ENCODE peak calls at places on chromosome 1, in five cellular contexts. Y, U, E, J and R are unnamed samples.

GRCh38 chr1:1197551-1198422 is 8.6 kb downstream of the TNFRSF18 start:
- DNase-seq in J (no peak), U (no peak), E (no peak), Y (peak; percentile 8), R (no peak)

GRCh38 chr1:177912991-177913390 is 56.9 kb downstream of the SEC16B start:
- DNase-seq in J (peak; percentile 75), E (no peak), Y (peak; percentile 17), U (no peak), R (no peak)

GRCh38 chr1:181812211-181812610 is 249.3 kb downstream of the ZNF648 start:
- DNase-seq in E (peak; percentile 30), J (no peak), U (no peak), Y (no peak), R (no peak)

GRCh38 chr1:1332774-1333480 is 1.8 kb downstream of the TAS1R3 start:
- DNase-seq in E (no peak), U (no peak), Y (no peak), J (no peak), R (no peak)

GRCh38 chr1:67700692-67701410 is 15.8 kb downstream of the GADD45A start:
- DNase-seq in J (no peak), U (no peak), E (peak; percentile 26), Y (peak; percentile 81), R (no peak)

GRCh38 chr1:46221749-46222148 is 18.6 kb downstream of the LURAP1 start:
- DNase-seq in U (no peak), J (no peak), Y (peak; percentile 75), E (peak; percentile 63), R (no peak)

GRCh38 chr1:225612265-225612664 is 40.7 kb downstream of the ENAH start:
- DNase-seq in J (no peak), U (no peak), E (no peak), Y (no peak), R (no peak)

GRCh38 chr1:171664976-171665375 is 12.5 kb upstream of the MYOC start:
- DNase-seq in Y (no peak), U (no peak), J (no peak), E (no peak), R (no peak)

GRCh38 chr1:181936768-181937581 is 124.5 kb downstream of the ZNF648 start:
- DNase-seq in J (peak; percentile 52), E (peak; percentile 61), Y (peak; percentile 91), U (no peak), R (peak; percentile 29)

GRCh38 chr1:206074839-206075238 is 21.9 kb downstream of the RHEX start:
- DNase-seq in E (no peak), J (no peak), Y (no peak), U (no peak), R (no peak)

GRCh38 chr1:178196631-178197030 is 102.7 kb downstream of the RASAL2 start:
- DNase-seq in U (no peak), Y (no peak), J (no peak), E (no peak), R (no peak)

GRCh38 chr1:47818682-47819502 is 178.3 kb downstream of the TRABD2B start:
- DNase-seq in J (no peak), Y (no peak), U (peak; percentile 82), E (no peak), R (no peak)

GRCh38 chr1:203039609-203040517 is 13.6 kb downstream of the PPFIA4 start:
- DNase-seq in J (no peak), U (peak; percentile 54), Y (peak; percentile 86), E (no peak), R (no peak)

GRCh38 chr1:230866171-230866811 is 2.0 kb downstream of the C1orf198 start:
- DNase-seq in J (no peak), U (no peak), E (no peak), Y (no peak), R (no peak)

GRCh38 chr1:94329276-94329675 is 88.9 kb upstream of the ABCD3 start:
- DNase-seq in Y (no peak), E (no peak), J (no peak), U (no peak), R (no peak)

GRCh38 chr1:94326329-94326728 is 88.9 kb upstream of the ARHGAP29 start:
- DNase-seq in Y (peak; percentile 49), E (no peak), U (no peak), J (no peak), R (no peak)

GRCh38 chr1:94329986-94330385 is 88.2 kb upstream of the ABCD3 start:
- DNase-seq in Y (peak; percentile 73), U (no peak), E (no peak), J (no peak), R (no peak)

GRCh38 chr1:94325379-94326302 is 88.3 kb upstream of the ARHGAP29 start:
- DNase-seq in E (no peak), Y (no peak), U (no peak), J (no peak), R (no peak)

DNA sequence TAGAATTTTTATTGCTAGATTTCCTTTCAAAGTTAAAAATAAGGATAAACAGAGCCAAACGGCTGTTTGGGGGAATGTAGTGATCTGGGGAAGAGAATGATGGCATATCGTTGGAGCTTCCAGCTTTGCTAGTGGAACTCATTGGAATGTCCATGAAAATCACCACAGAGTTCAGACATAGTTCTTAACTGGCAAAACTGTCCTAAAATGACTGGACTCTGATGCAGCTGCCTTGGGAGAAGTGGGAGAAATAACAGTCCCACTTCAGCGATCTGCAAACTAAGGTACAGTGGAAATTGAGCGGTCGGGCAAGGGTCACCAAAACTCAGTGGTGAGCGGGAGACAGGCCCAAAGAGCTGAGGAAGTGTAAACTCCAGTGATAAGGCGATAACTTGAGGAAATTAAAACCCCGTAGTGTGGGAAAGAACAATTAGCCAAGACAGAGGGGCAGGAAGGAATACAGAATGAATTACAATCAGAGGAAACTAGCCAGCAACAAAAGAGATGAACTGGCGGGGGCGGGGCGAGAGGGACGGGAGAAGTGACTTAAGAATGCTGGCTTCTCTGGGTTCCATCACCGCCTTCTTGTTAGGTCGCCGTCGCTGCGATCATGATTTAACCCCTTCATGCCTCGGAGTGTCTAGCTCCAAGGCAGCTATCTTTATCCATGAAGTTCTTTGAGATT is 89.8 kb upstream of the ARHGAP29 start:
- DNase-seq in Y (peak; percentile 95), J (peak; percentile 41), U (no peak), E (peak; percentile 31), R (no peak)
- H3K4me1 ChIP-seq in Y (peaks cover 52% of the 10 kb centered on the region), J (no peaks in the 10 kb centered on the region), U (peaks cover 71% of the 10 kb centered on the region), E (peaks cover 3% of the 10 kb centered on the region), R (no peaks in the 10 kb centered on the region)

GRCh38 chr1:27114522-27114921 is 40.4 kb downstream of the SLC9A1 start:
- DNase-seq in Y (no peak), J (no peak), E (no peak), U (no peak), R (no peak)

GRCh38 chr1:27117733-27118439 is 37.0 kb downstream of the SLC9A1 start:
- DNase-seq in E (no peak), J (no peak), U (no peak), Y (no peak), R (no peak)

GRCh38 chr1:27116210-27116609 is 38.7 kb downstream of the SLC9A1 start:
- DNase-seq in U (no peak), E (no peak), J (no peak), Y (no peak), R (no peak)

GRCh38 chr1:27119270-27119618 is 35.7 kb downstream of the SLC9A1 start:
- DNase-seq in Y (no peak), U (peak; percentile 87), E (no peak), J (no peak), R (no peak)

DNA sequence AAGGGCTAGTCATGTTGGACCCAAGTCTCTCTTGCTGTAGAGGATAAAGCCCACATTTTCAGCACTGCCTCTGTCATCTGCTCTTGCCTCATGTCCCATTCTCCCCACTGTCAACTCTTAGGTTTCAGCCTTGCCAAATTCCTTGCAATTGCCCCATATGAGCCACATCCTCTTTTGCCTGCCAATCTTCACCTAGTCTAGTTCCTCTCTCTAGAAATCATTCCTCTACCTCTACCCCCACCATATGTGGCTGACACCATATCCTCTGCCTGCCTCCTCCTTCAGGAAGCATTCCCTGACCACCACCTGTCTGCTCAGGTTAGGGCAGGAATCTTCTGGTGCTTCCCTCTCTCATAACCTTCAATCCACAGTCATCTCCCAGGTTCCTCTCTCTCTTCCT is 38.2 kb downstream of the SLC9A1 start:
- DNase-seq in J (no peak), Y (no peak), U (no peak), E (no peak), R (no peak)
- H3K27ac ChIP-seq in J (no peak overlapping the region), Y (no peak overlapping the region), U (peak overlapping the region; percentile 91), E (no peak overlapping the region), R (no peak overlapping the region)

GRCh38 chr1:21696931-21697330 is 27.8 kb upstream of the RAP1GAP start:
- DNase-seq in J (no peak), U (no peak), Y (no peak), E (no peak), R (no peak)

GRCh38 chr1:21703318-21703963 is 34.3 kb upstream of the RAP1GAP start:
- DNase-seq in E (no peak), U (no peak), Y (peak; percentile 48), J (no peak), R (peak; percentile 8)

GRCh38 chr1:21701401-21701800 is 32.2 kb upstream of the RAP1GAP start:
- DNase-seq in U (no peak), Y (no peak), E (no peak), J (no peak), R (no peak)

GRCh38 chr1:21702780-21703179 is 33.6 kb upstream of the RAP1GAP start:
- DNase-seq in E (no peak), Y (no peak), J (no peak), U (no peak), R (no peak)

GRCh38 chr1:21700094-21700493 is 30.9 kb upstream of the RAP1GAP start:
- DNase-seq in U (no peak), E (no peak), Y (no peak), J (no peak), R (no peak)
- H3K36me3 ChIP-seq in U (peaks cover 69% of the 10 kb centered on the region), E (peaks cover 1% of the 10 kb centered on the region), Y (peaks cover 20% of the 10 kb centered on the region), J (no peaks in the 10 kb centered on the region), R (peaks cover 49% of the 10 kb centered on the region)

DNA sequence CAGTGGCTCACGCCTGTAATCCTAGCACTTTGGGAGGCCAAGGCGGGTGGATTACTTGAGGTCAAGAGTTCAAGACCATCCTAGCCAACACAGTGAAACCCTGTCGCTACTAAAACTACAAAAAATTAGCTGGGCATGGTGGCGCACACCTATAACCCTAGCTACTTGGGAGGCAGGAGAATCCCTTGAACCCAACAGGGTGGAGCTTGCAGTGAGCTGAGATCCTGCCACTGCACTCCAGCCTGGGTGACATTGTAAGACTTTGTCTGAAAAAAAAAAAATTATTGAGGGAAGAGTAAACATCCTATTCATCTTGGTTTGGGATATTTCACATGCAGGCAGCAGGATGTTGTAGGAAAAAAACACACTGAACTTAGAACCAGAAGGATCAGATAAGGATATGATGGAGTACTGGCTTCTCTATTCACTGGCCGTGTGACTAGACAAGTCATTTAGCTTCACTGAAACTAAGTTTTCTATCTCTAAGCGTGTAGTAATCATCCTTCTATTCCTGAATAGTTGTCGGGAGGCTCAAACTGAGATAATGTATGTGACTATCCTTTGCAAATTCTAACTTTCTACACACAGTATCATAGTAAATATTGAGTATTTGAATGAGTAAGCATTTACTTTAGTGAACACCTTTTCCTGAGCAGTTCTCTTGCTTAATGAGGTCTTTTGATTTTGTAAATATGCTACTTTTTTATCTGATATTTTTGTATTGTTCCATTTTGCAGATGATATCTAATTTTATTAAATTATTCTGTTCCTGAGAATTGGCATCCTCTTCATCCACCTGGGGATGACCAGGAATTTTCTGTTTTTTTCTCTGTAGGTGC is 18.1 kb downstream of the CAP1 start:
- DNase-seq in U (no peak), E (no peak), Y (no peak), J (no peak), R (no peak)
- H3K4me1 ChIP-seq in U (peaks cover 83% of the 10 kb centered on the region), E (no peaks in the 10 kb centered on the region), Y (peaks cover 21% of the 10 kb centered on the region), J (peaks cover 27% of the 10 kb centered on the region), R (peaks cover 80% of the 10 kb centered on the region)